ENCODE peak calls at places on chromosome X, in five cellular contexts. One of them, this sample, is unnamed.

GRCh38 chrX:323721-324628 is 5.4 kb upstream of the GTPBP6 start:
- DNase-seq in A549: no peak
- DNase-seq in bronchial epithelial cell: peak; percentile 76
- DNase-seq in upper lobe of right lung: peak; percentile 67
- DNase-seq in tibial nerve: no peak
- DNase-seq in this sample: peak; percentile 61

GRCh38 chrX:9312922-9313867 is 151.7 kb upstream of the TBL1X start:
- DNase-seq in A549: peak; percentile 7
- DNase-seq in bronchial epithelial cell: peak; percentile 2
- DNase-seq in upper lobe of right lung: peak; percentile 75
- DNase-seq in tibial nerve: peak; percentile 24
- DNase-seq in this sample: no peak

GRCh38 chrX:31038585-31039326 is 33.1 kb downstream of the FTHL17 start:
- DNase-seq in A549: peak; percentile 3
- DNase-seq in bronchial epithelial cell: peak; percentile 14
- DNase-seq in upper lobe of right lung: no peak
- DNase-seq in tibial nerve: peak; percentile 45
- DNase-seq in this sample: no peak

GRCh38 chrX:74865725-74866124 is 59.5 kb downstream of the NEXMIF start:
- DNase-seq in A549: no peak
- DNase-seq in bronchial epithelial cell: no peak
- DNase-seq in upper lobe of right lung: no peak
- DNase-seq in tibial nerve: no peak
- DNase-seq in this sample: no peak

GRCh38 chrX:66728818-66729271 is 90.0 kb upstream of the EDA2R start:
- DNase-seq in A549: peak; percentile 30
- DNase-seq in bronchial epithelial cell: peak; percentile 54
- DNase-seq in upper lobe of right lung: peak; percentile 66
- DNase-seq in tibial nerve: peak; percentile 25
- DNase-seq in this sample: no peak

GRCh38 chrX:63784902-63785692 is at the start of gene ARHGEF9:
- DNase-seq in A549: no peak
- DNase-seq in bronchial epithelial cell: no peak
- DNase-seq in upper lobe of right lung: no peak
- DNase-seq in tibial nerve: peak; percentile 4
- DNase-seq in this sample: no peak

GRCh38 chrX:133440797-133441163 is 25.5 kb upstream of the GPC4 start:
- DNase-seq in A549: no peak
- DNase-seq in bronchial epithelial cell: no peak
- DNase-seq in upper lobe of right lung: no peak
- DNase-seq in tibial nerve: no peak
- DNase-seq in this sample: no peak

GRCh38 chrX:23952984-23953907 is 45.4 kb downstream of the CXorf58 start:
- DNase-seq in A549: no peak
- DNase-seq in bronchial epithelial cell: no peak
- DNase-seq in upper lobe of right lung: no peak
- DNase-seq in tibial nerve: peak; percentile 4
- DNase-seq in this sample: no peak

DNA sequence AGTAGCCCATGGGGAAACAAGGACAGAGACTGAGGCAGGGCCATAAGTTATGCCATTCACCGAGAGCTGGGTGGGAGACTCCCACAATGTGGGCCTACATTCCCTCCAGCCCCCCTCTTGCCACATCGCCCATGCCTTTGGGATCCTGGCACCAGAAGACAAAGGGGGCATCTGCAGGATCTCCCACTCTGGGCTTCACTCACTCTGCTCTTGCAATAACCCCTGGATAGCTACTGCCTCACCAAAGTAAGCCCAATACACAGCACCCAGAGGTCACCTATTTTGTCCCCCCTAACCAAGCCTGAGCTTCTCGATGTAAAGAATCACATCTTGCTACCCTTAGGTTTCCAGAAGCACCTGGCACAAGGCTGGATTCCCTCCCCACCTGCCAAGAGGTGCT is 741 bp upstream of the RTL5 start:
- DNase-seq in A549: no peak
- DNase-seq in bronchial epithelial cell: no peak
- DNase-seq in upper lobe of right lung: no peak
- DNase-seq in tibial nerve: no peak
- DNase-seq in this sample: no peak
- H3K4me3 ChIP-seq in A549: peak overlapping the region; percentile 66
- H3K4me3 ChIP-seq in bronchial epithelial cell: no peak overlapping the region
- H3K4me3 ChIP-seq in upper lobe of right lung: peak overlapping the region; percentile 56
- H3K4me3 ChIP-seq in tibial nerve: peak overlapping the region; percentile 7
- H3K4me3 ChIP-seq in this sample: no peak overlapping the region

GRCh38 chrX:18166068-18166467 is 54.6 kb downstream of the BEND2 start:
- DNase-seq in A549: no peak
- DNase-seq in bronchial epithelial cell: no peak
- DNase-seq in upper lobe of right lung: no peak
- DNase-seq in tibial nerve: no peak
- DNase-seq in this sample: no peak
- TF ChIP-seq CTCF in A549: no peak
- TF ChIP-seq CTCF in bronchial epithelial cell: no peak
- TF ChIP-seq CTCF in upper lobe of right lung: no peak
- TF ChIP-seq CTCF in tibial nerve: no peak
- TF ChIP-seq CTCF in this sample: no peak

GRCh38 chrX:39756086-39756883 is 341.5 kb downstream of the BCOR start:
- DNase-seq in A549: no peak
- DNase-seq in bronchial epithelial cell: no peak
- DNase-seq in upper lobe of right lung: no peak
- DNase-seq in tibial nerve: no peak
- DNase-seq in this sample: no peak
- H3K4me3 ChIP-seq in A549: peak overlapping the region; percentile 7
- H3K4me3 ChIP-seq in bronchial epithelial cell: no peak overlapping the region
- H3K4me3 ChIP-seq in upper lobe of right lung: no peak overlapping the region
- H3K4me3 ChIP-seq in tibial nerve: no peak overlapping the region
- H3K4me3 ChIP-seq in this sample: no peak overlapping the region

DNA sequence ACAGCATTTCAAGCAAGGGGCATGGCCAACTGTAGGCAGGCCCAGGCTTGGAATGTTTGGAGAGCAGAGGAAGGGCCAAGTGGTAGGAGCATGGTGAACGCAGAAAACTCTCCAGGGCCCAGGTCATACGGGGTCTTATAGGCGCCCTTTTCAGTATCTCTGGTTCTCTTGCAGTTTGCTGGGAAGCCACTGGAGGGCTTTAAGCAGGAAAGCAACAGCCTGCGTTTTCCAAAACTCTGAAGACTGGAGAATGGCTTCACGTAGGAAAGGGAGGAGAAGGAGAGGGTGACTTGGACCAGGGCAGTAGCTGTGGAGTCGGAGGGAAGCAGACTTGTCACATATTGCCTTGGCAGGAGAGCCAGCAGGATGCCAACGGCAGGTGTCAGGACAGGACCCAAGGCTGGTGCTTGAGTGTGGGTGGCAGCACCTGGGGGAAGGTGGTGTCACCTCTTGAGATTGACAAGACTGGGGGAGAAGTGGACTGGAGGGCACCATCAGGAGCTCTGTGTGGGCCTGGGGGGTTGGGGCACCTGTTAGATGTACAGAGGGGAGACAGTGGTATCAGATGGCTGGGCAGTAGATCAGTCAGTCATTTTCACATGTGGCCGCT is 21.9 kb downstream of the TKTL1 start:
- DNase-seq in A549: peak; percentile 39
- DNase-seq in bronchial epithelial cell: peak; percentile 6
- DNase-seq in upper lobe of right lung: no peak
- DNase-seq in tibial nerve: peak; percentile 29
- DNase-seq in this sample: no peak
- TF ChIP-seq CTCF in A549: no peak
- TF ChIP-seq CTCF in bronchial epithelial cell: peak; percentile 42
- TF ChIP-seq CTCF in upper lobe of right lung: peak; percentile 48
- TF ChIP-seq CTCF in tibial nerve: peak; percentile 29
- TF ChIP-seq CTCF in this sample: peak; percentile 60

GRCh38 chrX:40244980-40245379 is 147.2 kb upstream of the BCOR start:
- DNase-seq in A549: no peak
- DNase-seq in bronchial epithelial cell: no peak
- DNase-seq in upper lobe of right lung: no peak
- DNase-seq in tibial nerve: no peak
- DNase-seq in this sample: no peak
- H3K4me3 ChIP-seq in A549: no peak overlapping the region
- H3K4me3 ChIP-seq in bronchial epithelial cell: no peak overlapping the region
- H3K4me3 ChIP-seq in upper lobe of right lung: no peak overlapping the region
- H3K4me3 ChIP-seq in tibial nerve: no peak overlapping the region
- H3K4me3 ChIP-seq in this sample: no peak overlapping the region